ENCODE peak calls at places on chromosomes 6 and 20, in six cellular contexts. One of them, this sample, is unnamed.

GRCh38 chr6:36129889-36130671 is at the start of gene MAPK13:
- DNase-seq in gastrocnemius medialis: peak; percentile 7
- DNase-seq in lower leg skin: peak; percentile 87
- DNase-seq in adrenal gland: no peak
- DNase-seq in IMR-90: peak; percentile 40
- DNase-seq in body of pancreas: peak; percentile 77
- DNase-seq in this sample: no peak

GRCh38 chr6:87393026-87393622 is 14.6 kb upstream of the CFAP206 start:
- DNase-seq in gastrocnemius medialis: no peak
- DNase-seq in lower leg skin: no peak
- DNase-seq in adrenal gland: no peak
- DNase-seq in IMR-90: peak; percentile 70
- DNase-seq in body of pancreas: peak; percentile 46
- DNase-seq in this sample: peak; percentile 77

GRCh38 chr20:61263084-61263695 is 11.1 kb downstream of the CDH4 start:
- DNase-seq in gastrocnemius medialis: no peak
- DNase-seq in lower leg skin: no peak
- DNase-seq in adrenal gland: no peak
- DNase-seq in IMR-90: peak; percentile 17
- DNase-seq in body of pancreas: peak; percentile 29
- DNase-seq in this sample: peak; percentile 26

GRCh38 chr6:137309078-137309762 is 90.0 kb upstream of the IFNGR1 start:
- DNase-seq in gastrocnemius medialis: peak; percentile 37
- DNase-seq in lower leg skin: peak; percentile 90
- DNase-seq in adrenal gland: peak; percentile 56
- DNase-seq in IMR-90: peak; percentile 52
- DNase-seq in body of pancreas: peak; percentile 91
- DNase-seq in this sample: peak; percentile 38

GRCh38 chr20:841568-842546 is 8.3 kb downstream of the FAM110A start:
- DNase-seq in gastrocnemius medialis: no peak
- DNase-seq in lower leg skin: peak; percentile 88
- DNase-seq in adrenal gland: no peak
- DNase-seq in IMR-90: no peak
- DNase-seq in body of pancreas: peak; percentile 72
- DNase-seq in this sample: peak; percentile 54

GRCh38 chr6:113490356-113490755 is 366.8 kb upstream of the MARCKS start:
- DNase-seq in gastrocnemius medialis: no peak
- DNase-seq in lower leg skin: no peak
- DNase-seq in adrenal gland: no peak
- DNase-seq in IMR-90: no peak
- DNase-seq in body of pancreas: no peak
- DNase-seq in this sample: no peak

GRCh38 chr20:53631909-53632662 is 38.4 kb upstream of the ZNF217 start:
- DNase-seq in gastrocnemius medialis: no peak
- DNase-seq in lower leg skin: peak; percentile 74
- DNase-seq in adrenal gland: no peak
- DNase-seq in IMR-90: no peak
- DNase-seq in body of pancreas: no peak
- DNase-seq in this sample: no peak

GRCh38 chr20:38204936-38205435 is 39.9 kb upstream of the TGM2 start:
- DNase-seq in gastrocnemius medialis: no peak
- DNase-seq in lower leg skin: no peak
- DNase-seq in adrenal gland: no peak
- DNase-seq in IMR-90: peak; percentile 66
- DNase-seq in body of pancreas: no peak
- DNase-seq in this sample: no peak

GRCh38 chr6:116648161-116648560 is 20.4 kb downstream of the ZUP1 start:
- DNase-seq in gastrocnemius medialis: no peak
- DNase-seq in lower leg skin: no peak
- DNase-seq in adrenal gland: no peak
- DNase-seq in IMR-90: peak; percentile 51
- DNase-seq in body of pancreas: no peak
- DNase-seq in this sample: no peak

GRCh38 chr6:125974214-125974866 is 12.0 kb upstream of the TRMT11 start:
- DNase-seq in gastrocnemius medialis: no peak
- DNase-seq in lower leg skin: no peak
- DNase-seq in adrenal gland: no peak
- DNase-seq in IMR-90: peak; percentile 68
- DNase-seq in body of pancreas: no peak
- DNase-seq in this sample: peak; percentile 74

GRCh38 chr20:49560646-49561045 is 7.3 kb downstream of the PTGIS start:
- DNase-seq in gastrocnemius medialis: no peak
- DNase-seq in lower leg skin: peak; percentile 82
- DNase-seq in adrenal gland: no peak
- DNase-seq in IMR-90: no peak
- DNase-seq in body of pancreas: no peak
- DNase-seq in this sample: no peak

GRCh38 chr6:20559924-20560551 is 25.8 kb downstream of the CDKAL1 start:
- DNase-seq in gastrocnemius medialis: no peak
- DNase-seq in lower leg skin: no peak
- DNase-seq in adrenal gland: no peak
- DNase-seq in IMR-90: no peak
- DNase-seq in body of pancreas: no peak
- DNase-seq in this sample: peak; percentile 10

GRCh38 chr6:112429226-112429625 is 82.1 kb downstream of the RFPL4B start:
- DNase-seq in gastrocnemius medialis: no peak
- DNase-seq in lower leg skin: no peak
- DNase-seq in adrenal gland: no peak
- DNase-seq in IMR-90: peak; percentile 53
- DNase-seq in body of pancreas: peak; percentile 47
- DNase-seq in this sample: peak; percentile 3

GRCh38 chr6:162088091-162088490 is 639.5 kb downstream of the PRKN start:
- DNase-seq in gastrocnemius medialis: no peak
- DNase-seq in lower leg skin: no peak
- DNase-seq in adrenal gland: no peak
- DNase-seq in IMR-90: no peak
- DNase-seq in body of pancreas: no peak
- DNase-seq in this sample: no peak

GRCh38 chr6:27812078-27812804 is 100.0 kb downstream of the OR2B2 start:
- DNase-seq in gastrocnemius medialis: no peak
- DNase-seq in lower leg skin: no peak
- DNase-seq in adrenal gland: no peak
- DNase-seq in IMR-90: no peak
- DNase-seq in body of pancreas: no peak
- DNase-seq in this sample: no peak

GRCh38 chr6:27811383-27811782 is 100.8 kb downstream of the OR2B2 start:
- DNase-seq in gastrocnemius medialis: no peak
- DNase-seq in lower leg skin: no peak
- DNase-seq in adrenal gland: no peak
- DNase-seq in IMR-90: no peak
- DNase-seq in body of pancreas: no peak
- DNase-seq in this sample: peak; percentile 71

GRCh38 chr6:27812805-27813626 is 99.2 kb downstream of the OR2B2 start:
- DNase-seq in gastrocnemius medialis: no peak
- DNase-seq in lower leg skin: no peak
- DNase-seq in adrenal gland: no peak
- DNase-seq in IMR-90: no peak
- DNase-seq in body of pancreas: no peak
- DNase-seq in this sample: peak; percentile 70

GRCh38 chr6:27816906-27817305 is 95.3 kb downstream of the OR2B2 start:
- DNase-seq in gastrocnemius medialis: no peak
- DNase-seq in lower leg skin: no peak
- DNase-seq in adrenal gland: no peak
- DNase-seq in IMR-90: no peak
- DNase-seq in body of pancreas: no peak
- DNase-seq in this sample: no peak

DNA sequence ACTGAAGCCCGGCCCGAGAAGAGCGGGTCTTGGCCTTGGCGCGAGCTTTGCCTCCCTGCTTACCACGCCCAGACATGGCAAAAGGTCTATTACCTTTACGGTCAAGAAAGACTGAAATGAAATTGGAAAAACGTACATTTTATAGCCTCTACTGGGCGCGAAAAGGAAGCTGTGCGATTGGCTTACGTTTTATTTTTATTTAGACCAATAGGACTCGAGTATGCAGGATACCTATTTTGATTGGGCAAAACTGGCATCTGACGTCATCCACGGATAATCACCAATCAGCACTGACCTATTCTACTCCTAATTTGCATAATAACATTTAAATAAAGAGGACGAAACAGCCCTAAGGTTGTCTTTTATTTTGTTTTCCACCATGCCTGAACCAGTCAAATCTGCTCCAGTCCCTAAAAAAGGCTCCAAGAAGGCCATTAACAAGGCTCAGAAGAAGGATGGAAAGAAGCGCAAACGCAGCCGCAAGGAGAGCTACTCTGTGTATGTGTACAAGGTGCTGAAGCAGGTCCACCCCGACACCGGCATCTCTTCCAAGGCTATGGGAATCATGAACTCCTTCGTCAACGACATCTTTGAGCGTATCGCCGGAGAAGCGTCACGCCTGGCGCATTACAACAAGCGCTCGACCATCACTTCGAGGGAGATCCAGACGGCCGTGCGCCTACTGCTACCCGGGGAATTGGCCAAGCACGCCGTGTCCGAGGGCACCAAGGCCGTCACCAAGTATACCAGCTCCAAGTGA is 97.4 kb downstream of the OR2B2 start:
- DNase-seq in gastrocnemius medialis: peak; percentile 16
- DNase-seq in lower leg skin: peak; percentile 90
- DNase-seq in adrenal gland: peak; percentile 90
- DNase-seq in IMR-90: peak; percentile 98
- DNase-seq in body of pancreas: peak; percentile 49
- DNase-seq in this sample: peak; percentile 97
- TF ChIP-seq POLR2A in gastrocnemius medialis: no peak
- TF ChIP-seq POLR2A in lower leg skin: no peak
- TF ChIP-seq POLR2A in adrenal gland: peak; percentile 91
- TF ChIP-seq POLR2A in IMR-90: peak; percentile 71
- TF ChIP-seq POLR2A in body of pancreas: peak; percentile 64
- TF ChIP-seq POLR2A in this sample: peak; percentile 97

DNA sequence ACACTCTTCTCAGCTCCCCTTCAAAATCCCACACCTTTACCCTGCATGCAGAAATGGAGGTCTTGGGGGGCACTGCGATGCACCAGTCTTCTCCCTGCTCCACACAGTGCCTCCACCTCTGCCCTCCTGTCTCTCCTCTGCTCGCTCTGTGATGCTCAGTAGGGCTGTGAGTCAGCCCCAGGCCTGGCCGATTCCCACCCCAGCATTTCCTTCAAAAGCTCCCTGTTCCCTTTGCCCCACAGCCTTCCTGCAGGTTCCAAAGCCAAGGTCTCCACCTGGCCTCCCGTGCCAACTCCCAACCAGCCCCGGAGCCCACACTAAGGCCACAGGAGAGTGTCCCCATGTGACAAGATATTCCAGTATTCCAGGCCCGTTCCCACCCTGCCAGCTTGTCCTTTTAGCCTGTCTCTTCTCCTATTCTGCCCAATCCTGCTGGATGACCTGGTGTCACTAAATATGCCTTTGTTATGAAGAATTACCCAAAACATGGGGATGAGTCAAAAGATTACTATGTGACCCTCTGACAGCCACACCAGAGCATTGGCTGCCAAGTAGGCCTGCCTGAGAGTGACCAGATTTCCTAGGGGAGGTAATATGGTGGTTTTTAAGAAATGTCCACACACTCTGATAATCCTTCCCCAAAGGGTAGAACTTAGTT is 118.9 kb upstream of the NXT1 start:
- DNase-seq in gastrocnemius medialis: no peak
- DNase-seq in lower leg skin: peak; percentile 76
- DNase-seq in adrenal gland: no peak
- DNase-seq in IMR-90: peak; percentile 29
- DNase-seq in body of pancreas: no peak
- DNase-seq in this sample: no peak
- TF ChIP-seq POLR2A in gastrocnemius medialis: no peak
- TF ChIP-seq POLR2A in lower leg skin: no peak
- TF ChIP-seq POLR2A in adrenal gland: no peak
- TF ChIP-seq POLR2A in IMR-90: no peak
- TF ChIP-seq POLR2A in body of pancreas: no peak
- TF ChIP-seq POLR2A in this sample: no peak

DNA sequence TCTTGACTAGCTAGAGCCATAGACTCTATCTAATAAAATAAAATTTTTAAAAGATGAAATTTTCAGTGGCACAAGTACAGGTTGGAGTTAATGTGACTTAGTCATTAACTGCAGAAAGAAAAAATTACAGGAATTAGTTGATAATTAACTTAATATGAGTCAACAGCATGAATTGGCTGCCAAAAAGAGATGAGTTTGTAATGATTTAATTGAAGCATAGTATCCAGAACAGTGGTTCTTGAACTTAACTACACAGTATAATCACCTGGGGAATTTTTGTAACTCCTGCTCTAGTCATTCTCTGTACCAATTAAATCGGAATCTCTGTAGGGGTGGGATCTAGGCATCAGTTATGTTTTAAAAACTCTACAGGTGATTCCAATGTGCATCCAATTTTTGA is 46.3 kb upstream of the HMGN3 start:
- DNase-seq in gastrocnemius medialis: no peak
- DNase-seq in lower leg skin: no peak
- DNase-seq in adrenal gland: no peak
- DNase-seq in IMR-90: no peak
- DNase-seq in body of pancreas: no peak
- DNase-seq in this sample: no peak
- TF ChIP-seq POLR2A in gastrocnemius medialis: no peak
- TF ChIP-seq POLR2A in lower leg skin: no peak
- TF ChIP-seq POLR2A in adrenal gland: no peak
- TF ChIP-seq POLR2A in IMR-90: no peak
- TF ChIP-seq POLR2A in body of pancreas: no peak
- TF ChIP-seq POLR2A in this sample: no peak

GRCh38 chr6:6586167-6586566 is 2.4 kb upstream of the LY86 start:
- DNase-seq in gastrocnemius medialis: no peak
- DNase-seq in lower leg skin: no peak
- DNase-seq in adrenal gland: no peak
- DNase-seq in IMR-90: no peak
- DNase-seq in body of pancreas: no peak
- DNase-seq in this sample: no peak

GRCh38 chr6:6585003-6585311 is 3.6 kb upstream of the LY86 start:
- DNase-seq in gastrocnemius medialis: no peak
- DNase-seq in lower leg skin: no peak
- DNase-seq in adrenal gland: no peak
- DNase-seq in IMR-90: no peak
- DNase-seq in body of pancreas: no peak
- DNase-seq in this sample: no peak

GRCh38 chr6:6582111-6582510 is 6.4 kb upstream of the LY86 start:
- DNase-seq in gastrocnemius medialis: no peak
- DNase-seq in lower leg skin: no peak
- DNase-seq in adrenal gland: no peak
- DNase-seq in IMR-90: no peak
- DNase-seq in body of pancreas: no peak
- DNase-seq in this sample: no peak

GRCh38 chr6:6583836-6584235 is 4.7 kb upstream of the LY86 start:
- DNase-seq in gastrocnemius medialis: no peak
- DNase-seq in lower leg skin: no peak
- DNase-seq in adrenal gland: no peak
- DNase-seq in IMR-90: no peak
- DNase-seq in body of pancreas: no peak
- DNase-seq in this sample: peak; percentile 5

DNA sequence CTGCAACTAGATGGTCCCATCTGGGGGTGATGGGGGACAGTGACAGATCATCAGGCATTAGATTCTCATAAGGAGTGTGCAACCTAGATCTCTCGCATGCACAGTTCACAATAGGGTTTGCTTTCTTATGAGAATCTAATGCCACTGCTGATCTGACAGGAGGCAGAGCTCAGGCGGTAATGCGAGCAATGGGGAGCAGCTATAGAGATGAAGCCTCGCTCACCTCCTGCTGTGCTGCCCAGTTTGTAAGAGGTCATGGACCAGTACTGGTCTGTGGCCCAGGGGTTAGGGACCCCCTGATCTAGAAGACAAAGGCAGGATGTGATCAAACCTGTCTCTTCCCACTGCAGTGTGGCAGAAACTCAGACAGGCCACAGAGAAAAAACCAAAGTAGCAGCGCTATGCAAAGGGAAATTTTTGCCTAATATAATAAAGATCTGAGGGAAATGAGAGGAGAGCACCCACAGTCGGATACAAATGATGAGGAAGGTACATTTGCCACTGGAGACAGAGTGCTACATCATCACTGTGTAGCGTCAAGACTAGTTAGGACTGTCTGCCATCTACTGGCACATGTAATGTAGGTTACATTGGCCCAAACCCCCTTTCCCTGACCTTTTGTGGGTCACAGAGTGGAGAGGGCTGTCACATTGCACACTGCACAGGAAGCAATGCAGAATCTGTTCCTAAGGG is 4.1 kb upstream of the LY86 start:
- DNase-seq in gastrocnemius medialis: no peak
- DNase-seq in lower leg skin: no peak
- DNase-seq in adrenal gland: no peak
- DNase-seq in IMR-90: no peak
- DNase-seq in body of pancreas: no peak
- DNase-seq in this sample: no peak
- TF ChIP-seq POLR2A in gastrocnemius medialis: no peak
- TF ChIP-seq POLR2A in lower leg skin: no peak
- TF ChIP-seq POLR2A in adrenal gland: no peak
- TF ChIP-seq POLR2A in IMR-90: no peak
- TF ChIP-seq POLR2A in body of pancreas: no peak
- TF ChIP-seq POLR2A in this sample: no peak

This sample was measured in erythroblast.